ENCODE peak calls at places on chromosomes 16 and 17, in five cellular contexts. Z is occipital lobe; N is T-helper 17 cell; B is CD8-positive, alpha-beta memory T cell; L is mucosa of descending colon. G is an unnamed sample.

GRCh38 chr17:28896884-28897768 is at the start of gene FLOT2:
- DNase-seq in N (peak), Z (peak), L (peak), B (peak), G (peak)

GRCh38 chr17:17366941-17367885 is 64.0 kb downstream of the NT5M start:
- DNase-seq in Z (no peak), N (no peak), L (no peak), B (no peak), G (no peak)

GRCh38 chr16:83439412-83439811 is 368.4 kb upstream of the HSBP1 start:
- DNase-seq in Z (no peak), L (no peak), N (no peak), B (no peak), G (no peak)

GRCh38 chr16:81946206-81946605 is 65.1 kb downstream of the SDR42E1 start:
- DNase-seq in N (no peak), Z (no peak), B (no peak), L (no peak), G (no peak)

GRCh38 chr16:30368122-30368791 is 2.0 kb downstream of the TBC1D10B start:
- DNase-seq in B (no peak), Z (no peak), L (no peak), N (no peak), G (no peak)

GRCh38 chr16:66457888-66458287 is 30.8 kb downstream of the BEAN1 start:
- DNase-seq in Z (no peak), L (no peak), N (no peak), B (no peak), G (no peak)

GRCh38 chr17:79923974-79924638 is 84.9 kb upstream of the CBX4 start:
- DNase-seq in L (peak), N (peak), B (no peak), Z (no peak), G (peak)

GRCh38 chr16:4315185-4316102 is at the start of gene GLIS2:
- DNase-seq in N (no peak), Z (no peak), B (no peak), L (no peak), G (peak)

GRCh38 chr16:16045879-16046278 is 96.5 kb downstream of the ABCC1 start:
- DNase-seq in Z (no peak), L (no peak), N (no peak), B (no peak), G (no peak)

GRCh38 chr16:79451196-79451816 is 149.2 kb downstream of the MAF start:
- DNase-seq in N (no peak), Z (no peak), L (peak), B (no peak), G (no peak)

GRCh38 chr16:57536306-57537193 is at the start of gene CCDC102A:
- DNase-seq in B (peak), Z (no peak), L (no peak), N (peak), G (peak)

GRCh38 chr17:951388-952132 is 28.0 kb downstream of the NXN start:
- DNase-seq in L (no peak), Z (no peak), N (no peak), B (no peak), G (no peak)

GRCh38 chr16:53372942-53373871 is 61.1 kb upstream of the RBL2 start:
- DNase-seq in N (peak), B (peak), L (peak), Z (no peak), G (peak)

GRCh38 chr17:65398036-65398787 is 163.2 kb downstream of the AXIN2 start:
- DNase-seq in Z (no peak), L (no peak), B (no peak), N (no peak), G (no peak)

GRCh38 chr16:11398136-11398535 is 52.9 kb downstream of the RMI2 start:
- DNase-seq in L (no peak), Z (no peak), N (no peak), B (no peak), G (no peak)

GRCh38 chr17:17119533-17119932 is 77.3 kb downstream of the MPRIP start:
- DNase-seq in B (peak), Z (no peak), N (peak), L (peak), G (peak)

GRCh38 chr16:22189473-22190168 is 16.5 kb upstream of the EEF2K start:
- DNase-seq in B (peak), N (peak), L (peak), Z (no peak), G (peak)

GRCh38 chr17:30580916-30581315 is 103.7 kb downstream of the GOSR1 start:
- DNase-seq in Z (no peak), N (no peak), B (no peak), L (no peak), G (no peak)

GRCh38 chr16:23924138-23924537 is 88.4 kb downstream of the PRKCB start:
- DNase-seq in B (no peak), Z (no peak), L (no peak), N (no peak), G (no peak)

GRCh38 chr16:56910654-56911539 is 21.0 kb upstream of the HERPUD1 start:
- DNase-seq in B (no peak), L (no peak), Z (no peak), N (no peak), G (peak)

GRCh38 chr17:50117202-50118040 is 12.5 kb downstream of the SAMD14 start:
- DNase-seq in Z (no peak), B (peak), L (peak), N (peak), G (peak)